ENCODE peak calls at places on chromosomes 3 and 15, in eight cellular contexts. G, N, R, Z, E, V, C and W are unnamed samples.

GRCh38 chr15:81948751-81949150 is 97.1 kb downstream of the MEX3B start:
- DNase-seq in C (no peak), E (no peak), G (no peak), N (no peak), V (no peak), R (no peak), Z (no peak), W (no peak)

GRCh38 chr15:78372880-78373279 is 32.7 kb downstream of the CRABP1 start:
- DNase-seq in C (peak), V (no peak), R (no peak), Z (no peak), N (no peak), E (no peak), G (no peak), W (no peak)

GRCh38 chr3:141399979-141400971 is 32.0 kb downstream of the ZBTB38 start:
- DNase-seq in V (no peak), R (no peak), E (no peak), N (no peak), C (peak), Z (no peak), G (no peak), W (no peak)

GRCh38 chr3:151203053-151203420 is at the start of gene GPR171:
- DNase-seq in E (no peak), G (no peak), C (no peak), N (no peak), V (no peak), Z (peak), R (no peak), W (no peak)

GRCh38 chr3:4736284-4736861 is 242.9 kb upstream of the BHLHE40 start:
- DNase-seq in C (peak), G (no peak), Z (no peak), V (no peak), N (no peak), R (peak), E (no peak), W (no peak)

GRCh38 chr3:67804089-67804488 is 149.7 kb upstream of the SUCLG2 start:
- DNase-seq in N (no peak), E (no peak), R (no peak), C (no peak), G (no peak), V (no peak), Z (no peak), W (no peak)

GRCh38 chr15:36358094-36358961 is 221.1 kb upstream of the CDIN1 start:
- DNase-seq in Z (no peak), G (no peak), E (no peak), V (peak), R (peak), N (no peak), C (peak), W (no peak)

GRCh38 chr15:62606376-62607164 is 436.0 kb upstream of the TPM1 start:
- DNase-seq in G (no peak), C (no peak), V (peak), E (no peak), R (peak), N (no peak), Z (no peak), W (peak)

GRCh38 chr3:101629219-101629618 is 47.7 kb downstream of the ZBTB11 start:
- DNase-seq in Z (no peak), N (no peak), G (no peak), E (no peak), V (no peak), C (no peak), R (no peak), W (no peak)

GRCh38 chr15:95930659-95931375 is 399.7 kb upstream of the NR2F2 start:
- DNase-seq in E (no peak), N (peak), Z (no peak), G (no peak), C (no peak), V (no peak), R (peak), W (no peak)

GRCh38 chr3:170867143-170867542 is 2.9 kb downstream of the RPL22L1 start:
- DNase-seq in N (no peak), C (no peak), G (no peak), E (no peak), Z (no peak), R (peak), V (no peak), W (no peak)

GRCh38 chr15:74995779-74996765 is 709 bp downstream of the SCAMP5 start:
- DNase-seq in N (no peak), Z (no peak), V (no peak), R (peak), E (peak), G (peak), C (peak), W (peak)

GRCh38 chr3:123447749-123448502 is 964 bp downstream of the ADCY5 start:
- DNase-seq in R (no peak), V (no peak), C (peak), G (peak), E (no peak), Z (peak), N (peak), W (peak)

GRCh38 chr3:107013606-107014005 is 363.6 kb upstream of the CCDC54 start:
- DNase-seq in V (no peak), C (no peak), E (no peak), R (no peak), G (no peak), N (no peak), Z (no peak), W (no peak)

GRCh38 chr15:85485956-85486567 is 105.7 kb downstream of the AKAP13 start:
- DNase-seq in C (peak), E (peak), Z (peak), R (peak), G (peak), N (peak), V (peak), W (peak)

GRCh38 chr3:126448141-126448892 is 27.4 kb downstream of the ZXDC start:
- DNase-seq in V (no peak), N (no peak), R (no peak), Z (no peak), E (no peak), G (no peak), C (no peak), W (no peak)

GRCh38 chr3:10511809-10512494 is 6.6 kb upstream of the ATP2B2 start:
- DNase-seq in E (no peak), Z (no peak), G (no peak), V (peak), R (peak), N (no peak), C (no peak), W (no peak)

GRCh38 chr15:70271422-70272088 is 173.8 kb upstream of the TLE3 start:
- DNase-seq in Z (no peak), G (peak), E (no peak), N (no peak), R (peak), V (peak), C (peak), W (no peak)

GRCh38 chr15:77266708-77267387 is 153.1 kb downstream of the PEAK1 start:
- DNase-seq in N (no peak), C (peak), E (no peak), V (no peak), G (no peak), Z (no peak), R (peak), W (no peak)

GRCh38 chr15:70376031-70376928 is 278.6 kb upstream of the TLE3 start:
- DNase-seq in Z (no peak), E (no peak), C (peak), N (no peak), R (peak), V (no peak), G (no peak), W (no peak)

GRCh38 chr15:65970937-65971740 is 101.8 kb downstream of the RAB11A start:
- DNase-seq in N (no peak), Z (no peak), R (no peak), V (no peak), C (peak), G (no peak), E (no peak), W (no peak)

GRCh38 chr15:35874260-35874905 is 328.4 kb upstream of the DPH6 start:
- DNase-seq in R (peak), V (peak), C (peak), Z (no peak), E (peak), N (peak), G (no peak), W (no peak)